ENCODE peak calls at places on chromosomes 5 and 9, in six cellular contexts. L, Z, B, T, R and Y are unnamed samples. For H3K4me1, the result is how much of the 10 kb centered on the place peaks cover.

GRCh38 chr5:96758621-96759020 is 49.1 kb downstream of the ERAP1 start:
- DNase-seq in B (no peak), L (no peak), R (no peak), Z (no peak), T (no peak), Y (no peak)

GRCh38 chr5:143649869-143650268 is 162.1 kb upstream of the HMHB1 start:
- DNase-seq in L (no peak), B (no peak), R (no peak), T (no peak), Z (no peak), Y (no peak)

GRCh38 chr9:89811896-89812450 is 207.2 kb downstream of the GADD45G start:
- DNase-seq in T (no peak), B (no peak), R (no peak), L (no peak), Z (no peak), Y (no peak)

GRCh38 chr9:107650321-107650720 is 160.8 kb upstream of the KLF4 start:
- DNase-seq in R (no peak), B (no peak), Z (no peak), L (no peak), T (no peak), Y (no peak)

GRCh38 chr5:73179730-73180129 is 6.7 kb downstream of the TMEM174 start:
- DNase-seq in Z (no peak), L (no peak), B (no peak), T (no peak), R (no peak), Y (no peak)

GRCh38 chr5:21681906-21682305 is 1171.2 kb downstream of the CDH12 start:
- DNase-seq in L (no peak), Z (no peak), B (no peak), R (no peak), T (no peak), Y (no peak)

GRCh38 chr9:114898741-114899140 is 31.6 kb downstream of the TNFSF8 start:
- DNase-seq in B (no peak), L (peak), Z (peak), R (no peak), T (peak), Y (peak)

GRCh38 chr9:71271602-71272001 is 150.2 kb upstream of the TRPM3 start:
- DNase-seq in T (no peak), L (no peak), R (no peak), B (no peak), Z (no peak), Y (no peak)

GRCh38 chr5:129771058-129771838 is 23.4 kb downstream of the MINAR2 start:
- DNase-seq in Z (no peak), B (peak), T (no peak), L (peak), R (peak), Y (no peak)

GRCh38 chr5:59039296-59040006 is 456.6 kb downstream of the RAB3C start:
- DNase-seq in T (peak), L (peak), R (peak), B (no peak), Z (peak), Y (peak)

GRCh38 chr5:181042036-181042435 is 2.0 kb downstream of the BTNL9 start:
- DNase-seq in R (no peak), Z (no peak), T (no peak), L (no peak), B (no peak), Y (no peak)

GRCh38 chr5:168663276-168664004 is 84.3 kb upstream of the PANK3 start:
- DNase-seq in T (no peak), B (no peak), L (peak), Z (no peak), R (no peak), Y (no peak)

GRCh38 chr9:112371060-112371459 is 8.8 kb upstream of the HSDL2 start:
- DNase-seq in R (no peak), Z (no peak), B (no peak), T (no peak), L (no peak), Y (no peak)

GRCh38 chr9:35749515-35750255 is 598 bp downstream of the RGP1 start:
- DNase-seq in Z (no peak), T (no peak), R (peak), B (no peak), L (peak), Y (no peak)

GRCh38 chr9:111857555-111858211 is 38.9 kb upstream of the UGCG start:
- DNase-seq in T (no peak), B (no peak), Z (no peak), R (no peak), L (no peak), Y (no peak)

GRCh38 chr5:139877129-139877597 is 81.6 kb downstream of the PSD2 start:
- DNase-seq in B (peak), T (no peak), Z (no peak), L (no peak), R (no peak), Y (no peak)

GRCh38 chr5:68465133-68465532 is 249.6 kb downstream of the PIK3R1 start:
- DNase-seq in B (no peak), L (no peak), R (no peak), T (no peak), Z (no peak), Y (no peak)

DNA sequence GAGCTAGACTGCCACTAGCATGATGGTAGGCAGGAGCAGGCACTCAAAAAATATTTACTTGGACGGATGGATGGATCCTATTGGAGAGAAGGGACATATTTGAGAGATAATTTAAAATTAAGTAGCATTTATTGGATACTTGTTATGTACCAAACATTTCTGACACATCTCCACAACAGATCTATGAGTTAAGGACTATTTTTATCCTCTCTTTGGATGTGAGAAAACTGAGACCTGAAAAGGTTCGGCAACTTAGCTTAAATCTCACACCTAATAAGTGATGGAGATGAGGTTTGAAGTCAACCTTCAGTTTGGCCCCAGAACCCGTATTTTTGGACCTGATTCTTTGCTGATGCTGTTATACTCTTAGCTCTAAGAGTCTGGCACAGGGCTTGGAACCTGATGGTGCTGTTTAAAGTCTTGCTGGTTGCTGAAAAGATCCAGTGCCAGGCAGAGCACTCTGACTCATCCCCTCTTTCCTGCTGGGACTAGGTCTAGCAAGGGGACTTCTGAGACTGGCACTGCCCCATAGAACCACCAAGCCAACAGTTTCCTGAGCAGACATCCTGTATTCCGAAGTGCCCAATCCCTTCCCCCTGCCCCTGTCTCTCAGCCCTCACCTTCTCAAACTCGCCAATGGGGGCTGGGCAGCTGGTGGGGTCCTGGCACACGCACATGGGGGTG is 15.6 kb downstream of the SPARC start:
- DNase-seq in B (no peak), R (no peak), Z (no peak), T (no peak), L (no peak), Y (no peak)
- H3K4me1 ChIP-seq in B (under half), R (under half), Z (half or more), T (half or more), L (under half), Y (under half)

GRCh38 chr5:111493031-111493430 is 19.3 kb downstream of the STARD4 start:
- DNase-seq in T (no peak), L (no peak), R (no peak), Z (no peak), B (no peak), Y (no peak)

GRCh38 chr5:111498346-111498745 is 14.0 kb downstream of the STARD4 start:
- DNase-seq in Z (no peak), L (no peak), T (no peak), R (no peak), B (no peak), Y (no peak)

GRCh38 chr5:111494350-111494999 is 17.9 kb downstream of the STARD4 start:
- DNase-seq in L (no peak), T (no peak), R (no peak), Z (no peak), B (peak), Y (no peak)

GRCh38 chr5:111495159-111495558 is 17.2 kb downstream of the STARD4 start:
- DNase-seq in Z (no peak), R (no peak), T (no peak), B (no peak), L (no peak), Y (no peak)
- H3K4me1 ChIP-seq in Z (under half), R (under half), T (under half), B (under half), L (under half), Y (under half)

GRCh38 chr5:132421442-132421841 is 51.9 kb downstream of the SLC22A5 start:
- DNase-seq in R (no peak), Z (no peak), B (no peak), T (no peak), L (no peak), Y (no peak)

GRCh38 chr5:132417889-132418432 is 48.5 kb downstream of the SLC22A5 start:
- DNase-seq in T (no peak), B (no peak), L (no peak), Z (no peak), R (no peak), Y (no peak)

GRCh38 chr5:132420706-132421272 is 51.3 kb downstream of the SLC22A5 start:
- DNase-seq in B (no peak), T (no peak), L (peak), Z (no peak), R (no peak), Y (no peak)

GRCh38 chr5:132418876-132419275 is 49.4 kb downstream of the SLC22A5 start:
- DNase-seq in B (no peak), L (no peak), R (no peak), T (no peak), Z (no peak), Y (no peak)

GRCh38 chr5:132419517-132420468 is 50.3 kb downstream of the SLC22A5 start:
- DNase-seq in R (peak), B (no peak), T (peak), L (peak), Z (peak), Y (peak)
- H3K4me1 ChIP-seq in R (under half), B (half or more), T (half or more), L (under half), Z (half or more), Y (under half)

DNA sequence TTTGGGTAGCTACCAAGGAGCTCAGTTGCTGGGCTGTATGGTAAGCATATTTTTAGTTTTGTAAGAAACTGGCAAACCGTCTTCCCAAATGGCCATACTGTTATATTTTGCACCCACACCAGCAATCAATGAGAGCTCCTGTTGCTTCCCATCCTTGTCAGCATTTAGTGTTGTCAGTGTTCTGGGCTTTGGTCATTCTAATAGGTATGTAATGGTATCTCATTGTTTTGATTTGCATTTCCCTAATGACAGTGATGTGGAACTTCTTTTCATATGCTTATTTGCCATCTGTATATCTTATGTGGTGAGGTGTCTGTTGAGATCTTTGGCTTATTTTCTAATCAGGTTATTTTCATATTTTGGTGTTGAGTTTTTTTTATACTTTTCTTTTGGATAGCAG is 320.1 kb downstream of the MLLT3 start:
- DNase-seq in B (no peak), Z (no peak), R (no peak), L (no peak), T (no peak), Y (no peak)
- H3K4me1 ChIP-seq in B (under half), Z (under half), R (under half), L (under half), T (under half), Y (under half)

GRCh38 chr9:127919253-127919815 is 2.5 kb upstream of the ST6GALNAC4 start:
- DNase-seq in B (peak), T (peak), Z (peak), R (peak), L (peak), Y (peak)
- H3K4me1 ChIP-seq in B (under half), T (under half), Z (half or more), R (half or more), L (under half), Y (under half)

GRCh38 chr9:95053611-95054440 is 263.7 kb downstream of the FANCC start:
- DNase-seq in T (no peak), B (no peak), Z (no peak), R (no peak), L (no peak), Y (no peak)

GRCh38 chr9:95055337-95055850 is 262.1 kb downstream of the FANCC start:
- DNase-seq in T (no peak), L (no peak), B (no peak), Z (no peak), R (no peak), Y (no peak)

GRCh38 chr9:95057121-95057520 is 260.4 kb downstream of the FANCC start:
- DNase-seq in L (no peak), B (no peak), T (no peak), R (no peak), Z (no peak), Y (no peak)

GRCh38 chr9:95058121-95058785 is 259.3 kb downstream of the FANCC start:
- DNase-seq in R (no peak), T (no peak), Z (no peak), B (no peak), L (no peak), Y (no peak)

DNA sequence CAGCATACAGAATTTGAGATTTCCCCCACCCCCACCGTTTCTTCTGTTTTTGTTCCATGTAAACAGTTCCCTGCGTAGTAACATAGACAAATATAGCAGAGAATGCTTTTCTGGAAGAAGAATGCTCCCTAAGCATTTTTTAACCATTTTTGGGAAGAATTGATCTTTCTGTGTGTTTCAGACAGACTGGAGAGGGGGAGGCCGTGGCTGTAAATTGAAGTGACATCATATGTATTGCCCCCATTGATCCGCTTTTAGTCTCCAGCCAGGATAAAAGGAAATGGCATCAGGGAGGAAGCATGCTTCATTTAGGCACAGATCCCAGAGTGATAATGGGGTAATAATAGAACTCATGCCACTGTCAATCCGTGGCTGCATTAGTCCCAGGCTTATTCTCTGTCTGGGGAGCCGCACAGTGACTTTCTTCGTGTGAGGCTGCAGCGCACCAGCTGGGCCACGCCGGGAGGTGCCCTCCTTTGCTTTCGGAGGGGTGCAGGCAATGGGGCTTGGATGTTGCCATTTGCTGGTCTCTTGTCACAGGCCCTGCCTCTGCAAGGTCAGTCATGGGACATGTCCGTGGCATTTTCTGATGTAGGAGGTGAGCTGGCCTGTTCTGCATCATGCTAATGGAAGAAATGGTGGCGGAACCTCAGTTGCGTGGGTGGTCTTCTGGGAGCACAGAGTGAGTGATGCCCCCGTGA is 261.5 kb downstream of the FANCC start:
- DNase-seq in L (no peak), T (no peak), R (no peak), B (no peak), Z (no peak), Y (no peak)
- H3K4me1 ChIP-seq in L (under half), T (half or more), R (half or more), B (under half), Z (half or more), Y (under half)